ENCODE peak calls at places on chromosomes 12 and 14, in seven cellular contexts. H, Y, X, I, J, E and D are unnamed samples.

GRCh38 chr12:127125607-127126259 is 1141.2 kb upstream of the TMEM132C start:
- DNase-seq in Y (no peak), H (peak; percentile 94), J (no peak), I (no peak), E (peak; percentile 4), X (no peak), D (no peak)

GRCh38 chr12:109299849-109300248 is 9.2 kb downstream of the FOXN4 start:
- DNase-seq in J (no peak), X (no peak), H (no peak), Y (no peak), I (no peak), E (no peak), D (no peak)

GRCh38 chr14:61891251-61891650 is 129.0 kb downstream of the SNAPC1 start:
- DNase-seq in J (no peak), X (peak; percentile 30), E (peak; percentile 4), Y (no peak), H (peak; percentile 37), I (peak; percentile 15), D (no peak)

GRCh38 chr12:2541805-2542204 is 253.0 kb upstream of the FKBP4 start:
- DNase-seq in H (no peak), J (no peak), Y (no peak), E (no peak), X (no peak), I (no peak), D (no peak)

GRCh38 chr12:47825239-47825639 is 5.5 kb upstream of the HDAC7 start:
- DNase-seq in Y (no peak), H (no peak), I (peak; percentile 34), X (no peak), J (peak; percentile 49), E (no peak), D (peak; percentile 69)

GRCh38 chr14:77832301-77832700 is 32.4 kb downstream of the ADCK1 start:
- DNase-seq in E (no peak), J (no peak), Y (no peak), H (no peak), I (no peak), X (no peak), D (no peak)

GRCh38 chr14:49615776-49616175 is 4.7 kb downstream of the RPL36AL start:
- DNase-seq in Y (peak; percentile 48), E (no peak), J (no peak), X (no peak), H (no peak), I (no peak), D (no peak)

GRCh38 chr12:69732088-69732487 is 6.6 kb upstream of the RAB3IP start:
- DNase-seq in J (no peak), H (peak; percentile 10), E (peak; percentile 9), X (no peak), I (no peak), Y (no peak), D (no peak)

GRCh38 chr12:26642361-26642760 is 190.6 kb downstream of the ITPR2 start:
- DNase-seq in J (no peak), I (no peak), Y (no peak), H (peak; percentile 18), X (no peak), E (peak; percentile 54), D (no peak)

GRCh38 chr14:63178912-63179311 is 25.3 kb upstream of the RHOJ start:
- DNase-seq in I (no peak), H (peak; percentile 80), X (no peak), J (no peak), E (no peak), Y (no peak), D (no peak)

GRCh38 chr14:26137161-26137560 is 460.7 kb downstream of the NOVA1 start:
- DNase-seq in E (no peak), X (no peak), H (no peak), Y (peak; percentile 9), J (no peak), I (no peak), D (no peak)

GRCh38 chr12:68823711-68824110 is 15.7 kb downstream of the MDM2 start:
- DNase-seq in X (no peak), H (no peak), I (no peak), J (no peak), E (no peak), Y (no peak), D (no peak)

GRCh38 chr12:85626031-85626781 is 210.0 kb downstream of the RASSF9 start:
- DNase-seq in J (no peak), Y (no peak), H (peak; percentile 88), I (no peak), X (no peak), E (peak; percentile 86), D (no peak)

GRCh38 chr14:100679707-100680438 is 46.8 kb upstream of the DLK1 start:
- DNase-seq in X (no peak), Y (no peak), H (peak; percentile 78), E (peak; percentile 83), I (no peak), J (peak; percentile 74), D (no peak)

GRCh38 chr14:56886471-56887062 is 76.3 kb upstream of the OTX2 start:
- DNase-seq in I (no peak), H (no peak), E (no peak), X (no peak), J (no peak), Y (no peak), D (no peak)

GRCh38 chr12:32847287-32847686 is 49.3 kb downstream of the PKP2 start:
- DNase-seq in Y (no peak), E (no peak), H (no peak), X (no peak), I (no peak), J (no peak), D (no peak)

GRCh38 chr14:103882503-103883262 is 35.3 kb upstream of the PPP1R13B start:
- DNase-seq in H (no peak), J (no peak), E (no peak), Y (no peak), I (no peak), X (no peak), D (no peak)

GRCh38 chr12:1841606-1842182 is 21.3 kb downstream of the LRTM2 start:
- DNase-seq in I (no peak), Y (no peak), J (no peak), E (no peak), H (no peak), X (no peak), D (no peak)

GRCh38 chr14:85622106-85622505 is 92.2 kb downstream of the FLRT2 start:
- DNase-seq in X (no peak), E (no peak), Y (no peak), J (no peak), H (no peak), I (peak; percentile 48), D (no peak)

GRCh38 chr14:68655021-68655811 is 137.7 kb downstream of the ZFP36L1 start:
- DNase-seq in H (no peak), I (no peak), X (no peak), J (no peak), E (peak; percentile 51), Y (no peak), D (no peak)

GRCh38 chr14:41137741-41138140 is 468.9 kb upstream of the LRFN5 start:
- DNase-seq in Y (no peak), E (no peak), H (no peak), I (no peak), X (no peak), J (no peak), D (no peak)

GRCh38 chr12:19620222-19620621 is 180.9 kb downstream of the AEBP2 start:
- DNase-seq in Y (no peak), E (peak; percentile 28), H (no peak), I (no peak), J (no peak), X (no peak), D (no peak)

GRCh38 chr12:52041695-52042123 is 9.5 kb upstream of the NR4A1 start:
- DNase-seq in X (peak; percentile 66), I (peak; percentile 56), Y (no peak), E (peak; percentile 59), H (peak; percentile 73), J (peak; percentile 81), D (peak; percentile 75)

GRCh38 chr12:59938190-59938962 is 342.5 kb downstream of the SLC16A7 start:
- DNase-seq in X (no peak), E (no peak), H (no peak), I (peak; percentile 25), J (no peak), Y (no peak), D (peak; percentile 1)

GRCh38 chr12:71160585-71160984 is 2.8 kb upstream of the TSPAN8 start:
- DNase-seq in J (no peak), H (no peak), E (no peak), I (no peak), X (no peak), Y (no peak), D (no peak)

GRCh38 chr14:70022771-70023445 is 143.7 kb downstream of the SMOC1 start:
- DNase-seq in Y (no peak), I (no peak), H (no peak), X (no peak), E (no peak), J (no peak), D (no peak)

GRCh38 chr14:70021548-70021947 is 142.3 kb downstream of the SMOC1 start:
- DNase-seq in H (no peak), J (no peak), I (no peak), Y (no peak), X (no peak), E (no peak), D (no peak)

GRCh38 chr14:70020350-70021170 is 141.3 kb downstream of the SMOC1 start:
- DNase-seq in H (peak; percentile 34), I (peak; percentile 13), Y (no peak), X (no peak), E (no peak), J (no peak), D (peak; percentile 42)

GRCh38 chr14:70027785-70028428 is 148.7 kb downstream of the SMOC1 start:
- DNase-seq in I (peak; percentile 89), H (peak; percentile 57), X (peak; percentile 86), J (peak; percentile 55), E (peak; percentile 47), Y (peak; percentile 83), D (peak; percentile 95)

GRCh38 chr14:70023871-70024270 is 144.7 kb downstream of the SMOC1 start:
- DNase-seq in I (no peak), H (no peak), E (no peak), J (no peak), Y (no peak), X (no peak), D (no peak)
- H3K36me3 ChIP-seq in I (no peaks in the 10 kb centered on the region), H (no peaks in the 10 kb centered on the region), E (no peaks in the 10 kb centered on the region), J (no peaks in the 10 kb centered on the region), Y (no peaks in the 10 kb centered on the region), X (peaks cover 8% of the 10 kb centered on the region), D (no peaks in the 10 kb centered on the region)

GRCh38 chr12:57147641-57147944 is 174 bp upstream of the LRP1-AS start:
- DNase-seq in E (peak; percentile 54), J (no peak), X (no peak), I (no peak), H (peak; percentile 88), Y (no peak), D (no peak)
- H3K4me3 ChIP-seq in E (no peak overlapping the region), J (no peak overlapping the region), X (no peak overlapping the region), I (no peak overlapping the region), H (no peak overlapping the region), Y (no peak overlapping the region), D (no peak overlapping the region)

DNA sequence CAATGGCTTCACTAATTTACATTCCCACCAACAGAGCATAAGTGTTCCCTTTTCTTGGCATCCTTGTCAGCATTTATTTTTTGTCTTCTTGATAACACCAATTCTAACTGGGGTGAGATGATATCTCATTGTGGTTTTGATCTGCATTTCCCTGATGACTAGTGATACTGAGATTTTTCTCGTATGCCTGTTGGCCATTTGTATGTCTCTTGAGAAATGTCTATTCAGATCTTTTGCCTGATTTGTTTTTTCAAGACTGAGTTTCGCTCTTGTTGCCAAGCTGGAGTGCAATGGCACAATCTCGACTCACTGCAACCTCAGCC is 4.7 kb upstream of the PLD4 start:
- DNase-seq in H (no peak), Y (no peak), J (no peak), E (no peak), X (no peak), I (no peak), D (no peak)
- H3K27me3 ChIP-seq in H (peaks cover 20% of the 10 kb centered on the region), Y (no peaks in the 10 kb centered on the region), J (no peaks in the 10 kb centered on the region), E (peaks cover 5% of the 10 kb centered on the region), X (peaks cover 9% of the 10 kb centered on the region), I (no peaks in the 10 kb centered on the region), D (no peaks in the 10 kb centered on the region)

GRCh38 chr12:49055978-49056754 is 4.4 kb downstream of the KMT2D start:
- DNase-seq in X (peak; percentile 68), J (peak; percentile 73), H (peak; percentile 87), Y (peak; percentile 36), E (peak; percentile 77), I (peak; percentile 81), D (peak; percentile 88)
- H3K36me3 ChIP-seq in X (no peaks in the 10 kb centered on the region), J (no peaks in the 10 kb centered on the region), H (no peaks in the 10 kb centered on the region), Y (peaks cover 71% of the 10 kb centered on the region), E (peaks cover 30% of the 10 kb centered on the region), I (peaks cover 16% of the 10 kb centered on the region), D (peaks cover 34% of the 10 kb centered on the region)